ENCODE peak calls at places on chromosomes 2 and 18, in four cellular contexts. T, E, L and Z are unnamed samples.

GRCh38 chr2:42804338-42804737 is 12.0 kb upstream of the HAAO start:
- DNase-seq in T (no peak), E (no peak), L (peak), Z (no peak)

GRCh38 chr2:106960633-106961205 is 74.8 kb upstream of the ST6GAL2 start:
- DNase-seq in L (no peak), E (no peak), T (peak), Z (no peak)

GRCh38 chr2:42618972-42619371 is 50.5 kb downstream of the MTA3 start:
- DNase-seq in E (no peak), T (no peak), L (peak), Z (no peak)

GRCh38 chr2:96412307-96413066 is 76.9 kb downstream of the NCAPH start:
- DNase-seq in L (no peak), T (no peak), E (no peak), Z (no peak)

GRCh38 chr18:75164479-75164878 is 44.5 kb downstream of the PTGR3 start:
- DNase-seq in L (no peak), E (no peak), T (no peak), Z (no peak)

GRCh38 chr2:46988733-46989481 is 73.3 kb upstream of the MCFD2 start:
- DNase-seq in L (no peak), T (no peak), E (no peak), Z (no peak)

GRCh38 chr2:51559026-51559425 is 527.1 kb upstream of the NRXN1 start:
- DNase-seq in E (no peak), T (no peak), L (no peak), Z (no peak)

GRCh38 chr18:3664563-3665178 is 214.7 kb downstream of the TGIF1 start:
- DNase-seq in E (no peak), L (peak), T (peak), Z (no peak)

GRCh38 chr2:191009541-191010374 is 4.2 kb downstream of the STAT1 start:
- DNase-seq in T (no peak), E (no peak), L (peak), Z (no peak)

GRCh38 chr18:12279781-12280531 is 25.8 kb downstream of the CIDEA start:
- DNase-seq in E (no peak), T (no peak), L (no peak), Z (no peak)

GRCh38 chr2:131047275-131047652 is 46.0 kb downstream of the FAM168B start:
- DNase-seq in L (no peak), E (no peak), T (no peak), Z (no peak)

GRCh38 chr2:226835420-226835795 is 446 bp upstream of the RHBDD1 start:
- DNase-seq in L (no peak), E (no peak), T (no peak), Z (no peak)

GRCh38 chr18:55228707-55229106 is 269.4 kb upstream of the CCDC68 start:
- DNase-seq in E (no peak), T (no peak), L (no peak), Z (peak)

GRCh38 chr2:240369725-240370585 is 65.5 kb upstream of the GPC1 start:
- DNase-seq in T (no peak), E (peak), L (peak), Z (peak)

GRCh38 chr2:64273524-64274398 is 129.5 kb upstream of the PELI1 start:
- DNase-seq in T (peak), L (peak), E (peak), Z (peak)

GRCh38 chr2:215817046-215817445 is 196.3 kb downstream of the MREG start:
- DNase-seq in T (no peak), E (no peak), L (peak), Z (no peak)

GRCh38 chr2:219572237-219573001 is at the start of gene INHA:
- DNase-seq in T (no peak), L (no peak), E (no peak), Z (no peak)

GRCh38 chr2:98463988-98464771 is 19.5 kb downstream of the INPP4A start:
- DNase-seq in T (peak), L (no peak), E (no peak), Z (no peak)

GRCh38 chr18:76545433-76546281 is 50.6 kb upstream of the ZNF516 start:
- DNase-seq in T (no peak), L (peak), E (no peak), Z (no peak)